ENCODE peak calls at places on chromosomes 6 and 20, in eight cellular contexts. X is kidney epithelial cell, T is OCI-LY7, O is lower lobe of right lung, S is PC-9, K is astrocyte of the cerebellum, E is right atrium auricular region, B is heart left ventricle. Q is an unnamed sample.

GRCh38 chr6:114007451-114007953 is 36.6 kb upstream of the HDAC2 start:
- DNase-seq in X (no peak), T (no peak), O (no peak), S (peak; percentile 51), K (peak; percentile 62), E (no peak), B (no peak), Q (no peak)

GRCh38 chr6:39088331-39088730 is 26.7 kb downstream of the SAYSD1 start:
- DNase-seq in X (no peak), T (peak; percentile 14), O (no peak), S (peak; percentile 53), K (peak; percentile 59), E (no peak), B (peak; percentile 73), Q (peak; percentile 68)

GRCh38 chr6:161292145-161292544 is 18.3 kb upstream of the AGPAT4 start:
- DNase-seq in X (no peak), T (no peak), O (no peak), S (no peak), K (no peak), E (no peak), B (no peak), Q (no peak)

GRCh38 chr6:29976588-29977424 is 34.5 kb downstream of the HLA-A start:
- DNase-seq in X (no peak), T (peak; percentile 29), O (peak; percentile 91), S (peak; percentile 59), K (no peak), E (peak; percentile 87), B (peak; percentile 93), Q (peak; percentile 72)

GRCh38 chr6:77466055-77467028 is 3.1 kb upstream of the HTR1B start:
- DNase-seq in X (no peak), T (no peak), O (peak; percentile 50), S (no peak), K (peak; percentile 53), E (no peak), B (peak; percentile 38), Q (peak; percentile 74)

GRCh38 chr6:126143650-126144260 is 157.4 kb downstream of the TRMT11 start:
- DNase-seq in X (no peak), T (no peak), O (no peak), S (no peak), K (no peak), E (no peak), B (no peak), Q (no peak)

GRCh38 chr20:50339196-50339901 is 148.7 kb downstream of the CEBPB start:
- DNase-seq in X (no peak), T (no peak), O (no peak), S (no peak), K (peak; percentile 23), E (no peak), B (no peak), Q (peak; percentile 69)

GRCh38 chr20:58213112-58213511 is 15.3 kb downstream of the ANKRD60 start:
- DNase-seq in X (no peak), T (no peak), O (no peak), S (peak; percentile 5), K (no peak), E (no peak), B (no peak), Q (no peak)

GRCh38 chr20:20609522-20609921 is 102.9 kb downstream of the RALGAPA2 start:
- DNase-seq in X (no peak), T (no peak), O (no peak), S (no peak), K (no peak), E (no peak), B (no peak), Q (no peak)

GRCh38 chr6:157241411-157241979 is 81.8 kb downstream of the TMEM242 start:
- DNase-seq in X (no peak), T (no peak), O (no peak), S (peak; percentile 42), K (no peak), E (no peak), B (peak; percentile 27), Q (no peak)

GRCh38 chr6:82739266-82739665 is 326.4 kb downstream of the UBE3D start:
- DNase-seq in X (no peak), T (no peak), O (no peak), S (no peak), K (no peak), E (no peak), B (no peak), Q (no peak)

GRCh38 chr6:12415980-12416598 is 125.9 kb downstream of the EDN1 start:
- DNase-seq in X (no peak), T (no peak), O (no peak), S (no peak), K (no peak), E (no peak), B (no peak), Q (no peak)

GRCh38 chr6:157434349-157435016 is 53.5 kb downstream of the ZDHHC14 start:
- DNase-seq in X (no peak), T (no peak), O (no peak), S (no peak), K (no peak), E (peak; percentile 75), B (peak; percentile 56), Q (no peak)

GRCh38 chr6:158911746-158912158 is 88.2 kb downstream of the RSPH3 start:
- DNase-seq in X (no peak), T (peak; percentile 61), O (no peak), S (peak; percentile 97), K (no peak), E (no peak), B (no peak), Q (no peak)

GRCh38 chr20:49567421-49568256 is at the start of gene PTGIS:
- DNase-seq in X (no peak), T (no peak), O (no peak), S (no peak), K (no peak), E (no peak), B (peak; percentile 51), Q (no peak)

GRCh38 chr6:43014434-43014909 is 423 bp downstream of the KLHDC3 start:
- DNase-seq in X (no peak), T (no peak), O (no peak), S (no peak), K (no peak), E (no peak), B (no peak), Q (peak; percentile 45)

GRCh38 chr6:37251211-37251610 is 6.4 kb upstream of the TBC1D22B start:
- DNase-seq in X (no peak), T (no peak), O (no peak), S (no peak), K (no peak), E (no peak), B (no peak), Q (peak; percentile 66)

GRCh38 chr6:89264296-89264695 is 47.1 kb upstream of the GABRR1 start:
- DNase-seq in X (no peak), T (no peak), O (no peak), S (no peak), K (no peak), E (no peak), B (no peak), Q (no peak)

GRCh38 chr6:21402368-21402767 is 191.2 kb upstream of the SOX4 start:
- DNase-seq in X (no peak), T (no peak), O (no peak), S (no peak), K (no peak), E (no peak), B (no peak), Q (peak; percentile 27)

GRCh38 chr20:22583773-22584629 is at the start of gene FOXA2:
- DNase-seq in X (no peak), T (no peak), O (peak; percentile 88), S (no peak), K (no peak), E (no peak), B (no peak), Q (no peak)

GRCh38 chr6:132490024-132490423 is 22.9 kb downstream of the STX7 start:
- DNase-seq in X (no peak), T (peak; percentile 48), O (no peak), S (no peak), K (no peak), E (no peak), B (peak; percentile 36), Q (no peak)

GRCh38 chr6:10743514-10743913 is 4.1 kb upstream of the TMEM14B start:
- DNase-seq in X (no peak), T (no peak), O (no peak), S (no peak), K (no peak), E (no peak), B (no peak), Q (no peak)

GRCh38 chr20:9344080-9344920 is 170.1 kb upstream of the LAMP5 start:
- DNase-seq in X (no peak), T (no peak), O (no peak), S (no peak), K (no peak), E (no peak), B (no peak), Q (peak; percentile 85)

GRCh38 chr6:26422329-26422728 is 18.0 kb upstream of the BTN3A3 start:
- DNase-seq in X (no peak), T (no peak), O (no peak), S (no peak), K (no peak), E (no peak), B (no peak), Q (no peak)
- H3K4me3 ChIP-seq in X (peak overlapping the region; percentile 71), T (peak overlapping the region; percentile 76), O (peak overlapping the region; percentile 91), S (peak overlapping the region; percentile 67), K (peak overlapping the region; percentile 87), E (peak overlapping the region; percentile 73), B (peak overlapping the region; percentile 85), Q (peak overlapping the region; percentile 81)

GRCh38 chr6:131038612-131039344 is 24.3 kb downstream of the EPB41L2 start:
- DNase-seq in X (no peak), T (no peak), O (no peak), S (no peak), K (no peak), E (no peak), B (no peak), Q (peak; percentile 71)

GRCh38 chr6:131036616-131037015 is 26.4 kb downstream of the EPB41L2 start:
- DNase-seq in X (no peak), T (no peak), O (no peak), S (no peak), K (no peak), E (no peak), B (no peak), Q (no peak)

GRCh38 chr6:131035582-131035981 is 27.5 kb downstream of the EPB41L2 start:
- DNase-seq in X (no peak), T (no peak), O (no peak), S (no peak), K (no peak), E (no peak), B (no peak), Q (no peak)

GRCh38 chr6:131036143-131036542 is 26.9 kb downstream of the EPB41L2 start:
- DNase-seq in X (no peak), T (no peak), O (no peak), S (no peak), K (no peak), E (no peak), B (no peak), Q (no peak)

GRCh38 chr6:131037194-131037897 is 25.7 kb downstream of the EPB41L2 start:
- DNase-seq in X (no peak), T (no peak), O (no peak), S (no peak), K (no peak), E (no peak), B (no peak), Q (no peak)
- H3K4me3 ChIP-seq in X (no peak overlapping the region), T (no peak overlapping the region), O (no peak overlapping the region), S (no peak overlapping the region), K (no peak overlapping the region), E (no peak overlapping the region), B (no peak overlapping the region), Q (no peak overlapping the region)

GRCh38 chr6:134551245-134551960 is 233.5 kb upstream of the SGK1 start:
- DNase-seq in X (no peak), T (no peak), O (no peak), S (peak; percentile 63), K (peak; percentile 59), E (no peak), B (no peak), Q (peak; percentile 90)
- H3K4me3 ChIP-seq in X (no peak overlapping the region), T (no peak overlapping the region), O (no peak overlapping the region), S (no peak overlapping the region), K (no peak overlapping the region), E (no peak overlapping the region), B (no peak overlapping the region), Q (no peak overlapping the region)

GRCh38 chr20:43915209-43916072 is 789 bp downstream of the TOX2 start:
- DNase-seq in X (no peak), T (no peak), O (no peak), S (peak; percentile 52), K (no peak), E (no peak), B (no peak), Q (peak; percentile 23)
- H3K4me3 ChIP-seq in X (peak overlapping the region; percentile 54), T (no peak overlapping the region), O (peak overlapping the region; percentile 63), S (peak overlapping the region; percentile 82), K (peak overlapping the region; percentile 59), E (peak overlapping the region; percentile 43), B (peak overlapping the region; percentile 37), Q (peak overlapping the region; percentile 56)